ENCODE peak calls at places on chromosome 10, in four cellular contexts. U, G, D and W are unnamed samples.

GRCh38 chr10:97718659-97719142 is 5.2 kb downstream of the MARVELD1 start:
- DNase-seq in U (peak; percentile 49), G (peak; percentile 48), D (peak; percentile 91), W (no peak)

GRCh38 chr10:43162604-43163003 is 24.4 kb downstream of the CSGALNACT2 start:
- DNase-seq in U (no peak), G (no peak), D (no peak), W (no peak)

GRCh38 chr10:23158370-23158769 is 33.7 kb upstream of the PTF1A start:
- DNase-seq in U (peak; percentile 73), G (peak; percentile 85), D (peak; percentile 69), W (peak; percentile 42)

GRCh38 chr10:132104471-132105301 is 38.9 kb downstream of the JAKMIP3 start:
- DNase-seq in U (no peak), G (no peak), D (no peak), W (no peak)

GRCh38 chr10:34295142-34295548 is 520.0 kb downstream of the PARD3 start:
- DNase-seq in U (no peak), G (no peak), D (no peak), W (no peak)

GRCh38 chr10:99984201-99984600 is 25.5 kb downstream of the DNMBP start:
- DNase-seq in U (no peak), G (no peak), D (no peak), W (no peak)

GRCh38 chr10:35195361-35196306 is 69.0 kb downstream of the CREM start:
- DNase-seq in U (peak; percentile 99), G (peak; percentile 81), D (peak; percentile 61), W (peak; percentile 95)

GRCh38 chr10:34766811-34767516 is 48.1 kb downstream of the PARD3 start:
- DNase-seq in U (no peak), G (peak; percentile 26), D (no peak), W (no peak)

GRCh38 chr10:43857206-43857952 is 208.7 kb upstream of the ZNF32 start:
- DNase-seq in U (peak; percentile 91), G (no peak), D (no peak), W (no peak)

GRCh38 chr10:78774999-78775711 is 293.6 kb upstream of the ZMIZ1 start:
- DNase-seq in U (no peak), G (no peak), D (peak; percentile 89), W (no peak)

GRCh38 chr10:129704786-129705525 is 237.9 kb downstream of the MGMT start:
- DNase-seq in U (no peak), G (no peak), D (no peak), W (no peak)

GRCh38 chr10:338176-339037 is 203.2 kb downstream of the ZMYND11 start:
- DNase-seq in U (peak; percentile 18), G (no peak), D (no peak), W (no peak)

GRCh38 chr10:59971915-59972314 is 65.6 kb upstream of the CCDC6 start:
- DNase-seq in U (peak; percentile 55), G (peak; percentile 35), D (peak; percentile 37), W (no peak)

GRCh38 chr10:58473966-58474365 is 38.7 kb upstream of the BICC1 start:
- DNase-seq in U (no peak), G (no peak), D (no peak), W (no peak)

GRCh38 chr10:101643546-101643945 is 51.4 kb downstream of the FBXW4 start:
- DNase-seq in U (no peak), G (peak; percentile 67), D (no peak), W (no peak)

GRCh38 chr10:35827783-35828182 is 185.7 kb upstream of the FZD8 start:
- DNase-seq in U (no peak), G (no peak), D (no peak), W (no peak)

GRCh38 chr10:43227911-43228782 is 38.7 kb downstream of the RASGEF1A start:
- DNase-seq in U (no peak), G (no peak), D (peak; percentile 9), W (no peak)

GRCh38 chr10:120727001-120727400 is 124.2 kb upstream of the WDR11 start:
- DNase-seq in U (peak; percentile 65), G (no peak), D (no peak), W (no peak)

GRCh38 chr10:28728396-28728795 is 51.1 kb downstream of the BAMBI start:
- DNase-seq in U (no peak), G (no peak), D (no peak), W (no peak)

GRCh38 chr10:118449521-118449920 is 107.4 kb upstream of the FAM204A start:
- DNase-seq in U (no peak), G (no peak), D (no peak), W (no peak)

GRCh38 chr10:79139124-79139835 is 70.5 kb downstream of the ZMIZ1 start:
- DNase-seq in U (peak; percentile 82), G (peak; percentile 45), D (no peak), W (no peak)

GRCh38 chr10:91493313-91493712 is 83.2 kb downstream of the HECTD2 start:
- DNase-seq in U (peak; percentile 64), G (peak; percentile 3), D (no peak), W (no peak)
- TF ChIP-seq CTCF in U (peak; percentile 32), G (peak; percentile 41), D (no peak), W (peak; percentile 10)

DNA sequence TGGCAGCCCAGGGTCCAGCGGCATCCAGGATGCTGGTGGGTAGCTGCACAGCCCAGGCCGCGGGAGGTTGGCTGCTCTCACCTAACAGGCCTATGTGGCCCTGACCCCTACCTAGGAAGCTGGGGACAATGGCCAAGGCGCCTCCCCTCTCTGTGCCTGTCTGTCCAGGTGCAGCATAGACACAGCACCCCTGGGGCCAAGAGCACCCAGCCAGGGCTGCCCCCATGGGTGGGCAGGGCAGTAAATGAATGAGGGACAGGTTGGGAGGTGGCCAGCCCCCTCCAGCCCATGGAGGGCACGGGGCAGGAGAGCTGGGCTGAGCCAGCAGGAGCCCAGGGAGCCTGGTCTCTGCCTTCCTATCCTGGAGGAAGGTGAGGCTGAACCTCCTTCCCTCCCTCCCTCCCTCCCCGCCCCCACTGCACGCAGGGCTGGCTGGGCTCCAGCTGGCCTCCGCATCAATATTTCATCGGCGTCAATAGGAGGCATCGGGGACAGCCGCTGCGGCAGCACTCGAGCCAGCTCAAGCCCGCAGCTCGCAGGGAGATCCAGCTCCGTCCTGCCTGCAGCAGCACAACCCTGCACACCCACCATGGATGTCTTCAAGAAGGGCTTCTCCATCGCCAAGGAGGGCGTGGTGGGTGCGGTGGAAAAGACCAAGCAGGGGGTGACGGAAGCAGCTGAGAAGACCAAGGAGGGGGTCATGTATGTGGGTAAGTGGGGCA is at the start of gene SNCG:
- DNase-seq in U (peak; percentile 52), G (no peak), D (peak; percentile 55), W (no peak)
- H3K4me3 ChIP-seq in U (peak within 1 kb of the TSS; percentile 29), G (no peak within 1 kb of the TSS), D (no peak within 1 kb of the TSS), W (no peak within 1 kb of the TSS)

GRCh38 chr10:33244354-33244967 is 90.0 kb downstream of the NRP1 start:
- DNase-seq in U (no peak), G (no peak), D (no peak), W (no peak)
- TF ChIP-seq CTCF in U (no peak), G (no peak), D (no peak), W (no peak)

DNA sequence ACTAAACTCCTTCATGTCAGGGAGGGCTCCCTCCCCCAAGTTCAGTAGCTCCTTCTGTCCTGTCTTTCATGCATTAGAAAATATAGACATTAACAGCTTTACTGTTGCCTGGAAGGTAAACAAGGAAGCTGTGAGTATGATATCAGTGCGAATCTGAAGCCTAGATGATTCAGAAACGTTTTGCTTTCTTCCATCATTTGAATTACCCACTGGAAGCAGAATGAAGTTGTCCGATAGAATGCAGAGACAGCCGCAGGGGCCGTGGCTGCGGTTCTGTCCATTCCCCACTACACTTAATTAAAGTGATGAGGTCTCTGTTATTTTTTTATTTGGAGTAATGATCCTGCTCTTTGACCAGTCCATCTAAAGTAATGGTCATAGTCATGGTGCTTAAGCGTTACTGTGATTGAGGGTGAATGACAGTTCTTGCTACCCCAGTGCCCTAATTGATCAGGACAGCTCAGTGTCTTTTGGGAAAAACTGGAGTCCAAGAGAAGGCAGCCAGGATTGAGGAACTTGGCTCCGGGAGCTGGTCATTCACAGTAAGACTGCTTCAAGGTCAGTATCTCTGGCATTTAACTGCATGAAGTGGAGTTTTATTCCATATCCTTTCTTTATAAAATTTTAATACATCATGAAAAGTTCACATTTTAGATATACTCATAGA is 69.9 kb downstream of the PTPRE start:
- DNase-seq in U (no peak), G (no peak), D (no peak), W (no peak)
- H3K4me3 ChIP-seq in U (no peak overlapping the region), G (no peak overlapping the region), D (no peak overlapping the region), W (no peak overlapping the region)

GRCh38 chr10:1739751-1740150 is 2.4 kb upstream of the ADARB2 start:
- DNase-seq in U (no peak), G (peak; percentile 68), D (no peak), W (no peak)
- TF ChIP-seq CTCF in U (no peak), G (no peak), D (no peak), W (no peak)